ENCODE peak calls at places on chromosomes 7 and 10, in eight cellular contexts. R is activated CD8-positive, alpha-beta memory T cell treated with anti-CD3 and anti-CD28 coated beads, Interleukin-2, amount 50 U/mL, for 4 hours; X is foreskin fibroblast; U is activated T-cell treated with anti-CD3 and anti-CD28 coated beads for 1 hour; B is body of pancreas; C is activated CD4-positive, alpha-beta T cell treated with anti-CD3 and anti-CD28 coated beads for 1 hour; S is stimulated activated CD4-positive, alpha-beta T cell treated with anti-CD3 and anti-CD28 coated beads, TNF-alpha, amount 100 ng/mL, for 24 hours; W is ELF-1. M is an unnamed sample.

GRCh38 chr10:78417425-78418370 is 384.0 kb downstream of the RPS24 start:
- DNase-seq in B (no peak), U (no peak), S (no peak), W (no peak), C (no peak), X (no peak), R (no peak), M (no peak)

GRCh38 chr7:21912305-21912704 is 33.4 kb downstream of the CDCA7L start:
- DNase-seq in U (no peak), W (no peak), X (peak; percentile 74), C (no peak), B (no peak), R (no peak), S (no peak), M (no peak)

GRCh38 chr10:3400368-3400767 is 227.8 kb upstream of the PITRM1 start:
- DNase-seq in S (no peak), R (no peak), X (no peak), B (no peak), W (no peak), U (no peak), C (no peak), M (no peak)

GRCh38 chr7:7321681-7322080 is 139.3 kb downstream of the C1GALT1 start:
- DNase-seq in R (no peak), X (no peak), S (no peak), C (no peak), U (no peak), B (no peak), W (no peak), M (no peak)

GRCh38 chr10:76523798-76524231 is 1092.4 kb downstream of the LRMDA start:
- DNase-seq in W (no peak), U (no peak), S (no peak), B (no peak), X (no peak), R (no peak), C (no peak), M (no peak)

GRCh38 chr10:86365346-86366032 is 1.1 kb downstream of the GRID1 start:
- DNase-seq in B (no peak), W (no peak), U (no peak), X (no peak), R (peak; percentile 11), C (no peak), S (no peak), M (no peak)

GRCh38 chr10:21372651-21373410 is 152.7 kb downstream of the SKIDA1 start:
- DNase-seq in C (peak; percentile 8), S (peak; percentile 2), U (no peak), W (peak; percentile 68), X (peak; percentile 90), R (no peak), B (peak; percentile 21), M (no peak)

GRCh38 chr10:11397980-11398580 is 213.4 kb downstream of the USP6NL start:
- DNase-seq in U (no peak), B (peak; percentile 7), W (no peak), R (no peak), S (no peak), C (no peak), X (peak; percentile 12), M (no peak)

GRCh38 chr7:134557391-134557790 is 8.5 kb downstream of the AKR1B15 start:
- DNase-seq in B (no peak), W (no peak), S (no peak), U (no peak), C (no peak), X (no peak), R (no peak), M (no peak)

GRCh38 chr7:18534481-18534880 is 38.9 kb downstream of the HDAC9 start:
- DNase-seq in B (no peak), C (no peak), U (no peak), X (no peak), R (no peak), W (no peak), S (no peak), M (no peak)

GRCh38 chr7:23200331-23200730 is 18.5 kb downstream of the NUP42 start:
- DNase-seq in W (no peak), C (no peak), B (no peak), X (no peak), S (no peak), U (no peak), R (no peak), M (no peak)

GRCh38 chr7:102983602-102984001 is 70.8 kb downstream of the LRRC17 start:
- DNase-seq in C (no peak), X (no peak), W (no peak), B (no peak), U (no peak), S (no peak), R (no peak), M (no peak)

GRCh38 chr7:103609778-103610177 is 163.8 kb upstream of the SLC26A5 start:
- DNase-seq in B (no peak), U (no peak), X (no peak), R (no peak), C (no peak), W (no peak), S (no peak), M (no peak)

GRCh38 chr7:105101864-105102263 is 87.9 kb downstream of the KMT2E start:
- DNase-seq in U (no peak), C (no peak), W (no peak), X (no peak), R (no peak), B (no peak), S (no peak), M (no peak)

GRCh38 chr10:88525371-88526079 is 57.6 kb downstream of the RNLS start:
- DNase-seq in B (peak; percentile 61), U (no peak), W (no peak), X (peak; percentile 55), R (no peak), S (no peak), C (no peak), M (no peak)

GRCh38 chr10:80202934-80203834 is 2.2 kb downstream of the ANXA11 start:
- DNase-seq in X (peak; percentile 83), W (peak; percentile 85), S (peak; percentile 57), U (peak; percentile 48), R (peak; percentile 57), B (peak; percentile 83), C (peak; percentile 46), M (peak; percentile 44)

GRCh38 chr7:77954773-77955562 is 156.4 kb downstream of the PHTF2 start:
- DNase-seq in R (no peak), X (no peak), C (no peak), W (no peak), B (no peak), S (no peak), U (no peak), M (no peak)

GRCh38 chr7:35839860-35840854 is 39.3 kb downstream of the SEPTIN7 start:
- DNase-seq in W (no peak), X (peak; percentile 24), U (no peak), B (no peak), R (no peak), S (no peak), C (no peak), M (no peak)

GRCh38 chr7:131231381-131232220 is 96.1 kb upstream of the MKLN1 start:
- DNase-seq in U (peak; percentile 14), C (peak; percentile 14), S (peak; percentile 48), R (peak; percentile 48), W (no peak), X (peak; percentile 47), B (peak; percentile 35), M (peak; percentile 42)

GRCh38 chr7:50863053-50863452 is 80.4 kb upstream of the GRB10 start:
- DNase-seq in C (no peak), X (no peak), S (no peak), W (no peak), B (no peak), R (no peak), U (no peak), M (no peak)

GRCh38 chr10:85168287-85168686 is 839.9 kb downstream of the CCSER2 start:
- DNase-seq in B (no peak), S (no peak), U (no peak), C (no peak), X (no peak), R (no peak), W (no peak), M (no peak)

GRCh38 chr10:71004676-71005075 is 116.3 kb upstream of the PCBD1 start:
- DNase-seq in S (no peak), W (no peak), C (no peak), X (no peak), R (no peak), B (no peak), U (no peak), M (no peak)

GRCh38 chr7:3089493-3089892 is 45.8 kb upstream of the CARD11 start:
- DNase-seq in C (no peak), B (no peak), R (no peak), X (no peak), S (no peak), U (no peak), W (peak; percentile 80), M (no peak)

GRCh38 chr10:70367195-70367796 is 15.1 kb downstream of the LRRC20 start:
- DNase-seq in U (no peak), X (peak; percentile 53), S (no peak), C (no peak), R (no peak), W (no peak), B (no peak), M (no peak)

GRCh38 chr10:27464993-27465392 is 39.1 kb upstream of the RAB18 start:
- DNase-seq in S (no peak), W (no peak), C (no peak), B (no peak), U (no peak), R (no peak), X (no peak), M (no peak)

GRCh38 chr10:128633864-128634541 is 507.8 kb upstream of the MKI67 start:
- DNase-seq in S (no peak), W (no peak), R (no peak), B (no peak), X (no peak), C (no peak), U (no peak), M (no peak)

GRCh38 chr7:135914346-135914745 is 62.8 kb downstream of the MTPN start:
- DNase-seq in R (no peak), S (no peak), B (no peak), C (no peak), U (no peak), X (no peak), W (no peak), M (no peak)

GRCh38 chr7:153440781-153441180 is 611.4 kb upstream of the DPP6 start:
- DNase-seq in W (no peak), U (no peak), R (no peak), C (no peak), B (no peak), S (no peak), X (no peak), M (no peak)

GRCh38 chr7:381211-382117 is 91.5 kb downstream of the FOXL3 start:
- DNase-seq in S (no peak), X (no peak), W (no peak), U (peak; percentile 28), B (no peak), R (peak; percentile 59), C (peak; percentile 36), M (peak; percentile 27)

GRCh38 chr10:95201736-95202135 is 7.7 kb downstream of the ACSM6 start:
- DNase-seq in B (no peak), W (no peak), R (no peak), U (no peak), S (no peak), X (no peak), C (no peak), M (no peak)

GRCh38 chr7:102284891-102285540 is 1.7 kb upstream of the SH2B2 start:
- DNase-seq in W (no peak), U (no peak), S (no peak), B (peak; percentile 59), X (no peak), C (no peak), R (no peak), M (no peak)

GRCh38 chr10:19832624-19833507 is 16.6 kb downstream of the PLXDC2 start:
- DNase-seq in R (no peak), W (peak; percentile 67), B (no peak), X (no peak), U (no peak), C (no peak), S (no peak), M (no peak)

GRCh38 chr10:96673318-96674099 is 46.8 kb downstream of the PIK3AP1 start:
- DNase-seq in U (no peak), B (peak; percentile 83), R (no peak), W (peak; percentile 34), X (no peak), S (no peak), C (no peak), M (no peak)

GRCh38 chr7:42077276-42078135 is 159.5 kb downstream of the GLI3 start:
- DNase-seq in C (no peak), S (no peak), X (no peak), B (no peak), U (no peak), W (no peak), R (no peak), M (no peak)